ENCODE peak calls at places on chromosomes 1 and 21, in six cellular contexts. O, X, L, E, Z and N are unnamed samples.

GRCh38 chr1:197619008-197619640 is 156.2 kb downstream of the DENND1B start:
- DNase-seq in O (peak), X (no peak), L (peak), E (peak), Z (no peak), N (no peak)

GRCh38 chr1:80566123-80566522 is 1234.6 kb upstream of the ADGRL2 start:
- DNase-seq in O (no peak), X (no peak), L (no peak), E (peak), Z (no peak), N (no peak)

GRCh38 chr1:150150511-150151021 is 850 bp downstream of the PLEKHO1 start:
- DNase-seq in O (no peak), X (peak), L (no peak), E (peak), Z (no peak), N (no peak)

GRCh38 chr1:25482211-25482610 is 51.5 kb downstream of the MACO1 start:
- DNase-seq in O (no peak), X (no peak), L (no peak), E (no peak), Z (no peak), N (no peak)

GRCh38 chr1:109498161-109498801 is 4.4 kb downstream of the CYB561D1 start:
- DNase-seq in O (peak), X (peak), L (no peak), E (peak), Z (no peak), N (no peak)

GRCh38 chr1:112369389-112370285 is 26.4 kb upstream of the CTTNBP2NL start:
- DNase-seq in O (peak), X (peak), L (peak), E (peak), Z (peak), N (peak)

GRCh38 chr1:248730507-248731335 is 24.8 kb downstream of the LYPD8 start:
- DNase-seq in O (no peak), X (no peak), L (no peak), E (no peak), Z (no peak), N (no peak)

GRCh38 chr1:47675721-47676120 is 237.9 kb downstream of the FOXD2 start:
- DNase-seq in O (no peak), X (no peak), L (no peak), E (no peak), Z (no peak), N (no peak)

GRCh38 chr1:202205523-202206190 is 12.1 kb downstream of the LGR6 start:
- DNase-seq in O (no peak), X (no peak), L (no peak), E (peak), Z (no peak), N (no peak)

GRCh38 chr1:230308039-230308438 is 118.1 kb downstream of the PGBD5 start:
- DNase-seq in O (peak), X (no peak), L (peak), E (no peak), Z (peak), N (no peak)

GRCh38 chr21:31078796-31079195 is 40.5 kb upstream of the KRTAP19-8 start:
- DNase-seq in O (no peak), X (no peak), L (no peak), E (no peak), Z (no peak), N (no peak)

GRCh38 chr1:246705368-246705767 is 18.8 kb upstream of the SCCPDH start:
- DNase-seq in O (peak), X (no peak), L (peak), E (no peak), Z (peak), N (no peak)

GRCh38 chr1:156639601-156640101 is 2.3 kb upstream of the BCAN start:
- DNase-seq in O (no peak), X (no peak), L (peak), E (no peak), Z (no peak), N (no peak)

GRCh38 chr1:210236840-210237409 is 4.3 kb downstream of the SERTAD4 start:
- DNase-seq in O (peak), X (no peak), L (no peak), E (peak), Z (no peak), N (no peak)

GRCh38 chr21:43608225-43608624 is 51.1 kb downstream of the HSF2BP start:
- DNase-seq in O (peak), X (no peak), L (no peak), E (no peak), Z (no peak), N (no peak)

GRCh38 chr1:151062738-151063371 is 2.7 kb downstream of the MLLT11 start:
- DNase-seq in O (peak), X (no peak), L (no peak), E (no peak), Z (peak), N (no peak)

GRCh38 chr1:210291786-210292275 is 36.9 kb upstream of the HHAT start:
- DNase-seq in O (peak), X (no peak), L (no peak), E (no peak), Z (peak), N (no peak)

GRCh38 chr1:159005676-159006075 is 4.0 kb upstream of the IFI16 start:
- DNase-seq in O (no peak), X (no peak), L (no peak), E (peak), Z (no peak), N (no peak)

GRCh38 chr1:30893776-30894507 is 14.6 kb downstream of the SDC3 start:
- DNase-seq in O (no peak), X (no peak), L (no peak), E (peak), Z (no peak), N (no peak)

GRCh38 chr1:18166929-18167328 is 59.3 kb downstream of the IGSF21 start:
- DNase-seq in O (no peak), X (no peak), L (no peak), E (no peak), Z (no peak), N (no peak)

GRCh38 chr1:26278835-26279597 is 870 bp upstream of the SH3BGRL3 start:
- DNase-seq in O (peak), X (no peak), L (peak), E (peak), Z (no peak), N (no peak)

GRCh38 chr1:157114183-157115121 is 14.8 kb upstream of the ETV3L start:
- DNase-seq in O (no peak), X (no peak), L (no peak), E (no peak), Z (no peak), N (no peak)

GRCh38 chr1:179728266-179728665 is 14.8 kb upstream of the FAM163A start:
- DNase-seq in O (no peak), X (no peak), L (no peak), E (no peak), Z (no peak), N (no peak)

GRCh38 chr1:94379615-94380014 is 38.6 kb upstream of the ABCD3 start:
- DNase-seq in O (no peak), X (no peak), L (no peak), E (no peak), Z (no peak), N (no peak)

DNA sequence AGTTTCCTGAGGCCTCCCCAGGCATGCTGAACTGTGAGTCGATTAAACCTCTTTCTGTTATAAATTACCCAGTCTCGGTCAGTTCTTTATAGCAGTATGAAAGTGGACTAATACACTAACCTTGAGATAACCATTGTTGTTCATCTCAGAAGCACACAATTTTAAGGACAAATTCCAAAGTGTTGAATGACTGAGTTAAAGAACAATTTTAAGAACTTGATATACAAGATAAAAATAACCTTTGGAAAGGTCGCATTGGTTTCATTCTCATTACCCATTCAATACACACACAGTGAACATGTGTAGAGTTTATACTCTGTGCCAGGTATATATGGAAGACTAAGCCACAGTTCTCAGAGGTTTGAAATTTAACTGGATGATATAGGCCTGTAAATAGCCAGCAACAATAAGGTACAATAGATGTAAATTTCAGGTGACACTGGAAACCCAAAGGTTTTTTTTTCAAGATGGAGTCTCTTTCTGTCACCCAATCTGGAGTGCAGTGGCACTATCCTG is 19.1 kb upstream of the SRSF10 start:
- DNase-seq in O (no peak), X (no peak), L (no peak), E (no peak), Z (no peak), N (no peak)
- H3K27ac ChIP-seq in O (no peak), X (no peak), L (no peak), E (no peak), Z (no peak), N (no peak)

GRCh38 chr1:14440166-14440565 is 158.3 kb upstream of the KAZN start:
- DNase-seq in O (no peak), X (no peak), L (no peak), E (no peak), Z (no peak), N (no peak)
- H3K27ac ChIP-seq in O (no peak), X (no peak), L (no peak), E (no peak), Z (no peak), N (no peak)

GRCh38 chr1:203338335-203339036 is 12.4 kb downstream of the FMOD start:
- DNase-seq in O (peak), X (peak), L (no peak), E (peak), Z (no peak), N (no peak)

GRCh38 chr1:203336097-203336496 is 14.8 kb downstream of the FMOD start:
- DNase-seq in O (no peak), X (no peak), L (no peak), E (no peak), Z (no peak), N (no peak)

GRCh38 chr1:203340112-203340804 is 10.7 kb downstream of the FMOD start:
- DNase-seq in O (peak), X (peak), L (peak), E (peak), Z (peak), N (no peak)

GRCh38 chr1:203331224-203331623 is 19.7 kb downstream of the FMOD start:
- DNase-seq in O (no peak), X (no peak), L (no peak), E (no peak), Z (no peak), N (no peak)

GRCh38 chr1:203335503-203335902 is 15.4 kb downstream of the FMOD start:
- DNase-seq in O (no peak), X (no peak), L (no peak), E (no peak), Z (no peak), N (no peak)
- H3K27ac ChIP-seq in O (no peak), X (no peak), L (no peak), E (no peak), Z (no peak), N (no peak)

DNA sequence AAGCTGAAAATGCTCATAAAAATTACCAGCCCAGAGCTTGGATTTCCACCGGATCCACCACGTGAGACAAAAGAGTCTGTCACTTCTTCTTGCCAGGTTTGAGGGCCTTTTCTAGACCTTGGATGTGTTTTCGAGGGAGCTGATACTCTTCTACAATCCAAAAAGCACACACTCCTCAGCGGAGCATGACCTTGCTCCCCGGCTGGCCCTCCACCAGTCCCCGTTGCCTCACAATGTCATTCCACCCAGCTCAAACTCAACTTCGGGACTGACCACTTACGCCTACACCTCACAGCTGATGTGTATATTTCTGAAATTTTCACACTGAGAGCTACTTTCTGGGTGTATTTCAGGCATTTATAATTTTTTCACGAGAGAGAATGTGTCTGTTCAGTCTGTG is 20.6 kb downstream of the EIF2D start:
- DNase-seq in O (no peak), X (no peak), L (no peak), E (no peak), Z (no peak), N (no peak)
- H3K27ac ChIP-seq in O (no peak), X (no peak), L (no peak), E (no peak), Z (no peak), N (no peak)

GRCh38 chr1:214008347-214008746 is 20.6 kb downstream of the PROX1 start:
- DNase-seq in O (no peak), X (no peak), L (no peak), E (no peak), Z (no peak), N (no peak)

GRCh38 chr1:214006845-214007244 is 19.1 kb downstream of the PROX1 start:
- DNase-seq in O (no peak), X (no peak), L (no peak), E (no peak), Z (no peak), N (no peak)

GRCh38 chr1:214010717-214011116 is 22.9 kb downstream of the PROX1 start:
- DNase-seq in O (no peak), X (no peak), L (no peak), E (no peak), Z (no peak), N (no peak)

GRCh38 chr1:214009613-214010550 is 22.1 kb downstream of the PROX1 start:
- DNase-seq in O (no peak), X (no peak), L (no peak), E (no peak), Z (no peak), N (no peak)

DNA sequence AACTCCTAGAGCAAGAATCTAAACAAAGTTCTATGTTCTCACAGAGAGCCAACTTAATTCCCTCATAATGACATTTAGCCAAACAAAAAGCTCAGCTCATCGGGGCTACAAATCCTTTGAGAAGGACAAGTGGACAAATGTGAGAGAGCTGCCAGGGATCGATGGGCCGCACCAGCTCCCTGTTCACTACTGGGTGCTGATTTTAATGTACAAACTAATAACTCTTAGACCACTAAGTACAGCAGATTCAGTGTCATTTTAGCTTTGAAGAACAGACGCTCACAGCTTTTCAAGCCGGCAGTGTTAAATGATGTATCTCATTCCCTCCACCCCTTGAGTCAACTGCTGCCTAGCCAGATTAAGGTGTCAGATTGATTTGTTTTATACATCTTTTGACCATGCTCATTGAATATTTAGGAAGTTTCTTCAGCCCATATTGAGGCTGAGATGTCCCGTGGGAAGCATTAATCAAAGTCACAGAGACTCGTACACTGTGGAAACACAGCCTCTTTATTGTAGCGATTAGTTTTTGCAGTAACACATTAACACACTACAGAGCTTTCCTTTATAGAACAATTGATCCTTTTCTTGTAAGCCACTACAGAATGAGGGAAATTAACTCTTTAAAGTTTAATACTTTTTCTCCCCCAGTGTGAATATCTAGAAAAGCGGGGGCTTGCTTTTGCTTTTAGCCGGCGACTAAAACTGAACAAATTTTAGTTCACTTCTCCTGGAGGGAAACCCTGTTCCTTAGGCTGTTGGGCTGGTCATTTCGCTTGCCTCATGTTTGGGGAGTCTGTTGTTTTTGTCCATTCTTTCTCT is 21.2 kb downstream of the PROX1 start:
- DNase-seq in O (no peak), X (no peak), L (no peak), E (peak), Z (no peak), N (no peak)
- H3K27ac ChIP-seq in O (no peak), X (no peak), L (no peak), E (no peak), Z (no peak), N (no peak)

GRCh38 chr1:103069201-103069600 is 39.1 kb downstream of the COL11A1 start:
- DNase-seq in O (no peak), X (no peak), L (no peak), E (no peak), Z (no peak), N (no peak)
- H3K27ac ChIP-seq in O (no peak), X (no peak), L (no peak), E (no peak), Z (no peak), N (no peak)

GRCh38 chr1:161388639-161389038 is 21.0 kb upstream of the CFAP126 start:
- DNase-seq in O (no peak), X (no peak), L (no peak), E (no peak), Z (no peak), N (no peak)
- H3K27ac ChIP-seq in O (no peak), X (no peak), L (no peak), E (no peak), Z (no peak), N (no peak)

DNA sequence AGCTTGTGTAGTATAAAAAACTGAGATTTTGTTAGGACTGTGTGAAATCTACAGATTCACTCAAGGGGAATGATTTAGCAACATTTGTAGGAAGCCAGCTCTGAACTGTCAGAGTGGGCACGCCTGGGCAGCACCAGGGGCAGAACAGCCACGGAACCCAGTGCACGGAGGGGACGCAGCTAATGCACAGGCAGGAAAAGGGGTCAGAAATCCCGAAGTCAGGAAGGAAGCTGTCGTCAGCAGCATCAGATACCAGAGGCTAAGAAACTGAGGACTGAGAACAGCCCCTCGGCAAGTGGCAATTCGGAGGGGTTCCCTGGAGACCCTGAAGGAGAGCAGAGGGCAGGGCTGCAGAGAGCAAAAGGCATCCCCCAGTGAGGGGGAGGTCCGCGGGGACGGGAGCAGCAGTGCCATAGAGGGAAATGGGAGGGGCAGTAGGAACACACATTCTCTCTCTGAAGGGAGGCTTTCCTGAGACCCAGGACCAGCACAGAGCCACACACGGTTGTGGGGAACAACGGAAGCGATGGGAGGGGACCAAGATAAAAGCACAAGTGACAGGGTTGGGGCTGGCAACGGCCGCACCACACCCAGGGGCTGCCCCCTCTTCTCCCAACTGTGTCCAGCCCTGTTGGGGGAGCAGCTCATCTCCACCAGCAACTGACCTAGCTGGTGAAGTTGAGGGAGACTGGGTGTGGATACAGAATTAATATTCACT is 12.7 kb downstream of the UBE2J2 start:
- DNase-seq in O (no peak), X (no peak), L (no peak), E (no peak), Z (no peak), N (no peak)
- H3K27ac ChIP-seq in O (peak), X (no peak), L (no peak), E (no peak), Z (no peak), N (no peak)

GRCh38 chr1:14944471-14944981 is 209.0 kb upstream of the TMEM51 start:
- DNase-seq in O (no peak), X (no peak), L (no peak), E (no peak), Z (no peak), N (no peak)
- H3K27ac ChIP-seq in O (peak), X (no peak), L (no peak), E (peak), Z (peak), N (no peak)

GRCh38 chr1:231395051-231395995 is 26.8 kb downstream of the EGLN1 start:
- DNase-seq in O (peak), X (no peak), L (peak), E (no peak), Z (peak), N (no peak)
- H3K27ac ChIP-seq in O (peak), X (no peak), L (peak), E (no peak), Z (peak), N (no peak)